ENCODE peak calls at places on chromosomes 11 and 22, in four cellular contexts. S is HepG2, E is GM12878, D is K562. L is an unnamed sample.

GRCh38 chr22:23182289-23183106 is 2.2 kb downstream of the BCR start:
- DNase-seq in S (no peak), D (peak; percentile 88), E (peak; percentile 32), L (no peak)

GRCh38 chr11:122276221-122276620 is 160.2 kb upstream of the BLID start:
- DNase-seq in E (no peak), D (no peak), S (no peak), L (no peak)

GRCh38 chr11:104113541-104113940 is 50.4 kb downstream of the PDGFD start:
- DNase-seq in D (no peak), S (no peak), E (no peak), L (no peak)

GRCh38 chr11:83617671-83618070 is 331.5 kb upstream of the CCDC90B start:
- DNase-seq in E (no peak), D (no peak), S (no peak), L (no peak)

GRCh38 chr22:39308614-39309363 is 10.6 kb downstream of the RPL3 start:
- DNase-seq in E (no peak), S (no peak), D (no peak), L (no peak)

GRCh38 chr11:12064136-12064953 is 46.0 kb upstream of the MICAL2 start:
- DNase-seq in S (no peak), D (no peak), E (no peak), L (no peak)

GRCh38 chr11:72724851-72725730 is 27.1 kb downstream of the ARAP1 start:
- DNase-seq in D (peak; percentile 80), E (no peak), S (peak; percentile 80), L (peak; percentile 86)

GRCh38 chr11:77473001-77473800 is 693 bp downstream of the PAK1 start:
- DNase-seq in D (no peak), E (no peak), S (no peak), L (peak; percentile 78)

GRCh38 chr22:27840436-27840835 is 38.9 kb upstream of the MN1 start:
- DNase-seq in D (no peak), E (no peak), S (no peak), L (no peak)

GRCh38 chr11:21511835-21512440 is 680.9 kb upstream of the ANO5 start:
- DNase-seq in E (no peak), D (peak; percentile 29), S (peak; percentile 48), L (peak; percentile 36)

GRCh38 chr11:36431429-36432092 is 78.5 kb downstream of the TRAF6 start:
- DNase-seq in D (peak; percentile 62), E (no peak), S (peak; percentile 39), L (no peak)
- TF ChIP-seq MXI1 in D (no peak), E (no peak), S (no peak), L (no peak)

GRCh38 chr11:120185678-120186407 is 25.0 kb upstream of the OAF start:
- DNase-seq in D (no peak), E (no peak), S (no peak), L (peak; percentile 53)
- TF ChIP-seq GABPA in D (no peak), E (no peak), S (no peak), L (no peak)

DNA sequence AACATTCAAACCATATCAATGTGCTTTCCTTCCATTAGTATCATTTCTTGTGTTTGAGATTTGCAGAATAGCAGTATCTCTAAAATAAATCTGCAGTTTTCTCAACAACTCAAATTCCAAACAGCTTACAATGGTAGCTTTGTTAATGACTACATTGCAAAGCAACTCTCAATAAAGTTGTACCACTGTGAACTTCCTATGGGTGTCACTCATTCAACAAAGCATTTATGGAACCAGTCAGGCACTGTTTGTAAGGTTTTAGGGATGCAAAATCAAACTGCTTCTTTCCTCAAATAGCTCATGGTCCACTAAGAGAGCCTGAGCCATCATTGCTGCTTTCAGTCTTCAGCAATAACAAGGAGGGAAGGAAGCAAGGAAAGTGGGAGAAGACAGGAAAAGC is 91.0 kb downstream of the CCDC83 start:
- DNase-seq in S (peak; percentile 49), D (no peak), E (no peak), L (no peak)
- TF ChIP-seq MXI1 in S (no peak), D (no peak), E (no peak), L (no peak)

GRCh38 chr11:6864436-6864835 is 1.6 kb downstream of the OR10A2 start:
- DNase-seq in E (no peak), S (no peak), D (no peak), L (no peak)
- TF ChIP-seq GABPA in E (no peak), S (no peak), D (no peak), L (no peak)

GRCh38 chr11:28108909-28109308 is 721 bp downstream of the METTL15 start:
- DNase-seq in D (no peak), E (no peak), S (no peak), L (no peak)
- TF ChIP-seq MXI1 in D (no peak), E (no peak), S (no peak), L (no peak)

GRCh38 chr11:29773656-29774264 is 243.1 kb downstream of the KCNA4 start:
- DNase-seq in E (no peak), D (no peak), S (no peak), L (no peak)
- TF ChIP-seq GABPA in E (no peak), D (no peak), S (no peak), L (no peak)

DNA sequence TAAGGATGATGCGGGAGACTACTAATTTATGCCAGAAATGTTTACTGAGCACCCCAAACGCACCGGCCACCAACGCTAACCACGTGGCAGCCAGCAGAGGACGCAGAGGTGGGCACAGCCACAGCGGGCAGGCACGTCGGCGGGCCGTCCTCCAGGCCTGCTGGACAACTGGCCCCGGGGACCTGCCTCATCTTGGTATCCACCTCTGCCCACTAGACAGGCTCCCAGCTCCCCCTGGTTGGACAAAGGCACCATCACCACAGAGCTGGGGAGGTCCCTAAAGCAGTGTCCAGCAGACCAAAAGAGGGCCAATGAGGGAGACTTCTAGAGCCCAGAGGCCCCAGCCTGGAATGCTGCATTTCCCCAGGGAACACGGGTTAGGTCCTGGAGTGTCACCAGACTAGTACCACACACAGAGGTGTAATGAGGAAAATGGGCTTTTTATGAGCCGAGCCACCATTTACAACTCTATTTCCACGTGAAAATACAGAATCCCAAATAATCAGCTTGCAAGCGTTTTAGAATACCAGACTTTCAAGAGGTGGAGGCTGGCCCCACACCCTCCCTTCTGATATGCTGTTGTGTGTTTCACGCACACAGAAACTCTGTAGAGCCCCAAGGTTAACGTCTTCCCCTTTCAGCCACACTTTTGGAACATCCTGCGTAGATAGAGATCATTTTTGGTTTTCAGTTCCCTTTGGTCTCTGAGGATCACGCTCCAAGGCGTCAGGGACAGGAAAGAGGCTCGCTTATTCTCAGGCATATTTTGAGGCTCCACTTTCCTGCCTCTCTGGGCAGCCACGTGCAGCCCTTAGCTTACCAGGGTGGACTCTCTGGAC is 23.7 kb upstream of the BID start:
- DNase-seq in S (no peak), E (peak; percentile 95), D (no peak), L (no peak)
- TF ChIP-seq MXI1 in S (no peak), E (no peak), D (no peak), L (no peak)

GRCh38 chr22:47030881-47031627 is 268.6 kb downstream of the TBC1D22A start:
- DNase-seq in E (no peak), S (no peak), D (no peak), L (no peak)
- TF ChIP-seq GABPA in E (no peak), S (no peak), D (peak; percentile 14), L (no peak)

L was measured in SK-N-SH.